ENCODE peak calls at places on chromosome 2, in ten cellular contexts. C, A, I, F, X, Z, G, N, T and W are unnamed samples.

GRCh38 chr2:120761911-120762310 is 26.2 kb downstream of the GLI2 start:
- DNase-seq in I (no peak), G (no peak), X (peak; percentile 6), T (no peak), F (no peak), Z (no peak), C (no peak), A (no peak), N (no peak), W (no peak)

GRCh38 chr2:122643725-122644329 is 888.4 kb downstream of the TSN start:
- DNase-seq in F (no peak), T (peak; percentile 1), A (no peak), X (no peak), N (no peak), Z (peak; percentile 90), I (peak; percentile 76), G (no peak), C (peak; percentile 64), W (no peak)

GRCh38 chr2:96527990-96528679 is 8.4 kb upstream of the ARID5A start:
- DNase-seq in G (peak; percentile 78), N (no peak), C (no peak), Z (peak; percentile 67), X (peak; percentile 55), T (peak; percentile 60), F (no peak), I (peak; percentile 87), A (no peak), W (peak; percentile 81)

GRCh38 chr2:234435836-234436481 is 60.9 kb downstream of the ARL4C start:
- DNase-seq in F (no peak), A (no peak), Z (peak; percentile 9), C (no peak), N (no peak), I (peak; percentile 78), X (no peak), G (no peak), T (no peak), W (no peak)

GRCh38 chr2:207142461-207142860 is 23.3 kb downstream of the KLF7 start:
- DNase-seq in C (no peak), G (no peak), T (no peak), I (no peak), Z (no peak), A (no peak), F (no peak), X (no peak), N (no peak), W (no peak)

GRCh38 chr2:10432315-10433181 is 15.6 kb downstream of the ODC1 start:
- DNase-seq in G (no peak), X (no peak), N (no peak), T (no peak), C (peak; percentile 62), F (no peak), A (no peak), Z (no peak), I (peak; percentile 90), W (no peak)

GRCh38 chr2:232901711-232902578 is 31.9 kb downstream of the SNORC start:
- DNase-seq in X (no peak), Z (peak; percentile 84), I (peak; percentile 100), T (peak; percentile 94), G (no peak), C (peak; percentile 41), A (peak; percentile 83), N (peak; percentile 93), F (no peak), W (no peak)

GRCh38 chr2:234661849-234662248 is 165.0 kb upstream of the ARL4C start:
- DNase-seq in G (no peak), A (no peak), F (no peak), Z (no peak), N (no peak), T (no peak), X (no peak), C (no peak), I (no peak), W (no peak)

GRCh38 chr2:119495948-119496347 is 28.3 kb downstream of the SCTR start:
- DNase-seq in F (no peak), C (no peak), T (no peak), N (no peak), X (no peak), G (no peak), A (no peak), Z (no peak), I (no peak), W (no peak)

GRCh38 chr2:190506666-190507065 is 27.9 kb downstream of the NEMP2 start:
- DNase-seq in C (no peak), I (no peak), N (no peak), F (no peak), G (no peak), X (no peak), Z (no peak), T (no peak), A (no peak), W (no peak)

DNA sequence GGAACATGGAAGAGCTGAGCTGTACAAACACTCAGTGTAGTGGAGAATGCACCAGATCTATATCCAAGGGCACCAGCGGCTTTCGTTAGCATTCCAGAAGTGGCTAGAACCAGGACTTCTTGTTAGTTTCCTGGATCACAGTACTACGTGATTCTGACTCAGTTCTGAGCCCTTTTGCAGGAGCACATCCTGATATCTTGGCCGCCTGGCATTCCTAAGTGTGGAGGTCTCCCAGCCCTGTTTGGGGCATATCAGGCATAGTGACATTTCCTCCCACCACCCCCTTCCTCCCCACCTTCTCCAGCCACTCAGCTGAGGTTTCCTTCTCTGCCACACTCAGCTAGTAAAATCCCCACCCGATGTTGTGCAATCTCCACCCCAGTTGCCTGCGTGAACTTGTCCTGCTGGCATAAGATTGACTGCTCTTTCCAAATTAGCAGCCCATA is 63.4 kb downstream of the BMP10 start:
- DNase-seq in Z (peak; percentile 72), T (peak; percentile 12), G (peak; percentile 33), C (peak; percentile 18), F (no peak), A (no peak), N (no peak), I (no peak), X (no peak), W (no peak)
- H3K4me1 ChIP-seq in Z (no peaks in the 10 kb centered on the region), T (peaks cover 10% of the 10 kb centered on the region), G (no peaks in the 10 kb centered on the region), C (peaks cover 10% of the 10 kb centered on the region), F (peaks cover 28% of the 10 kb centered on the region), A (no peaks in the 10 kb centered on the region), N (peaks cover 3% of the 10 kb centered on the region), I (peaks cover 10% of the 10 kb centered on the region), X (peaks cover 5% of the 10 kb centered on the region), W (peaks cover 28% of the 10 kb centered on the region)

GRCh38 chr2:196108604-196109003 is 40.0 kb upstream of the DNAH7 start:
- DNase-seq in I (no peak), T (no peak), F (no peak), C (no peak), N (no peak), X (no peak), Z (no peak), G (no peak), A (no peak), W (no peak)

GRCh38 chr2:196112408-196113039 is 43.9 kb upstream of the DNAH7 start:
- DNase-seq in Z (peak; percentile 85), T (peak; percentile 81), X (no peak), C (no peak), N (no peak), G (no peak), F (no peak), I (peak; percentile 77), A (no peak), W (no peak)

GRCh38 chr2:196113061-196113974 is 44.7 kb upstream of the DNAH7 start:
- DNase-seq in T (peak; percentile 84), A (no peak), C (no peak), F (no peak), G (no peak), I (peak; percentile 75), Z (peak; percentile 74), X (no peak), N (no peak), W (no peak)
- TF ChIP-seq CTCF in T (no peak), A (no peak), C (no peak), F (no peak), G (no peak), I (no peak), Z (no peak), X (no peak), N (no peak), W (no peak)

DNA sequence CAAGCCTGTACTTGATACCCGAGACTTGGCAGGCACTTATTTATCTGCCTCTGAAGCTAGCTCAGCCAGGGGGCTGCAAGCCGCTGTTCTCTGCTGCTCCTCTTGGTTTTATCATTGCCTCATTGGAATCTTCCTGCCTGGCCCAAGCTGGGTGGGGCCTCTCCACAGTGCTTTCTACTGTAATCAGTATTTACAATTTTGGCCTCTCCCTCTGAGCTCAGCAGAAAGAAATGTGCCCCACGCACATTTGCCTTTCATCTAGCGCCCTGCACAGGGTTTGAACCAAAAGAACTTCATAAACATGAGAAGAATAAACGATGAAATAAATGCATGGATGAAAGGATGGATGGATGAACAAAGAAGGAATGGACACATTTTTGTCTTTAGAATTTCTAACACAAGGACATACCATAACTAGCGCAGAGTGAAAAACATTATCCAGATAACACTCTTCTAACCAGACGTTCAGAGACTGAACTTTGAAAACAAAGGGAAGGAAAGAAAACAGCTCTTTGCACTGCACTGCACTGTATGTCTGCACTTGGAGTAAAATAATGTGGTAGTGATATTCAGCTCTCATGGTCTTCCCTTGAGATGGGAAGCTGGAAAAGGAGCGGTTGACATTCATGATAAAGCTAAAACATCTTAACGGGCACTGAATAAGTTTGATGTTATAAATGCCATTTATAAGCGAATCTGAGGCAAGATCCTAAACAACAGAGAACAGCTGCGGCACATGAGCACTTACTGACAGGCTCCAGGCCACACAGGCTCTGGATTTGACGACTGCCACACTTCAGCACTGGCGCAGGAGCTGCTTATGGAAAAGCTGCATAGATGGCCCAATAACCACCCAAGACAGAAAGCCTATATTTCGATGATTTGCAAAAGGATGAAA is 86.8 kb upstream of the SP3 start:
- DNase-seq in X (peak; percentile 43), A (peak; percentile 74), N (peak; percentile 73), Z (peak; percentile 82), T (peak; percentile 83), G (no peak), C (peak; percentile 75), F (no peak), I (peak; percentile 94), W (no peak)
- H3K4me3 ChIP-seq in X (no peak overlapping the region), A (peak overlapping the region; percentile 32), N (peak overlapping the region; percentile 46), Z (no peak overlapping the region), T (no peak overlapping the region), G (no peak overlapping the region), C (no peak overlapping the region), F (no peak overlapping the region), I (no peak overlapping the region), W (no peak overlapping the region)

GRCh38 chr2:45275806-45276205 is 266.6 kb upstream of the SIX2 start:
- DNase-seq in A (no peak), G (no peak), C (no peak), N (no peak), Z (no peak), X (no peak), I (no peak), T (no peak), F (no peak), W (no peak)

GRCh38 chr2:45273412-45274189 is 264.3 kb upstream of the SIX2 start:
- DNase-seq in C (peak; percentile 42), F (no peak), N (no peak), X (no peak), Z (no peak), I (no peak), G (no peak), T (no peak), A (no peak), W (no peak)

GRCh38 chr2:45275235-45275805 is 266.1 kb upstream of the SIX2 start:
- DNase-seq in T (peak; percentile 57), I (peak; percentile 75), A (no peak), Z (no peak), N (no peak), X (no peak), F (no peak), C (peak; percentile 63), G (no peak), W (no peak)

GRCh38 chr2:45272549-45273245 is 263.4 kb upstream of the SIX2 start:
- DNase-seq in Z (no peak), N (no peak), I (no peak), A (no peak), C (no peak), G (no peak), T (no peak), F (no peak), X (no peak), W (no peak)

GRCh38 chr2:45274190-45274926 is 265.1 kb upstream of the SIX2 start:
- DNase-seq in I (no peak), G (no peak), N (no peak), X (no peak), C (no peak), Z (no peak), T (no peak), F (no peak), A (no peak), W (no peak)
- H3K4me1 ChIP-seq in I (peaks cover 22% of the 10 kb centered on the region), G (no peaks in the 10 kb centered on the region), N (peaks cover 53% of the 10 kb centered on the region), X (no peaks in the 10 kb centered on the region), C (peaks cover 34% of the 10 kb centered on the region), Z (peaks cover 19% of the 10 kb centered on the region), T (peaks cover 11% of the 10 kb centered on the region), F (no peaks in the 10 kb centered on the region), A (no peaks in the 10 kb centered on the region), W (peaks cover 55% of the 10 kb centered on the region)